ENCODE peak calls at places on chromosomes 3 and 15, in five cellular contexts. N, T, O, H and R are unnamed samples.

GRCh38 chr3:2597615-2598014 is 498.9 kb downstream of the CNTN4 start:
- DNase-seq in N (no peak), T (no peak), O (no peak), H (no peak), R (no peak)

GRCh38 chr3:156469456-156469855 is 85.5 kb downstream of the SSR3 start:
- DNase-seq in N (no peak), T (no peak), O (no peak), H (no peak), R (no peak)

GRCh38 chr3:125062904-125063618 is 7.3 kb upstream of the HEG1 start:
- DNase-seq in N (peak), T (no peak), O (no peak), H (no peak), R (no peak)

GRCh38 chr15:89760303-89761008 is 9.4 kb upstream of the MESP1 start:
- DNase-seq in N (peak), T (peak), O (peak), H (peak), R (peak)

GRCh38 chr3:5071061-5071460 is 51.0 kb upstream of the ARL8B start:
- DNase-seq in N (no peak), T (no peak), O (no peak), H (no peak), R (no peak)

GRCh38 chr3:193701896-193702644 is 109.1 kb downstream of the OPA1 start:
- DNase-seq in N (no peak), T (peak), O (peak), H (peak), R (no peak)

GRCh38 chr15:70566047-70566835 is 197.1 kb downstream of the UACA start:
- DNase-seq in N (no peak), T (peak), O (no peak), H (no peak), R (no peak)

GRCh38 chr15:62895139-62895866 is 147.2 kb upstream of the TPM1 start:
- DNase-seq in N (peak), T (no peak), O (no peak), H (no peak), R (no peak)

GRCh38 chr3:40310690-40311089 is 1.2 kb downstream of the EIF1B start:
- DNase-seq in N (no peak), T (no peak), O (no peak), H (no peak), R (no peak)

GRCh38 chr3:156535798-156536197 is 19.1 kb downstream of the SSR3 start:
- DNase-seq in N (no peak), T (no peak), O (no peak), H (no peak), R (no peak)

GRCh38 chr3:73188707-73189106 is 127.2 kb downstream of the EBLN2 start:
- DNase-seq in N (no peak), T (no peak), O (no peak), H (no peak), R (no peak)

GRCh38 chr15:68492855-68493254 is 60.9 kb upstream of the ITGA11 start:
- DNase-seq in N (no peak), T (no peak), O (no peak), H (no peak), R (no peak)

GRCh38 chr3:71585126-71585525 is 1.6 kb upstream of the FOXP1 start:
- DNase-seq in N (no peak), T (no peak), O (no peak), H (peak), R (no peak)

GRCh38 chr3:31550452-31551251 is 17.9 kb downstream of the STT3B start:
- DNase-seq in N (peak), T (peak), O (no peak), H (peak), R (peak)

GRCh38 chr15:72238586-72238985 is 7.6 kb upstream of the PKM start:
- DNase-seq in N (no peak), T (no peak), O (no peak), H (no peak), R (no peak)

GRCh38 chr15:98955331-98955730 is 52.3 kb downstream of the PGPEP1L start:
- DNase-seq in N (no peak), T (no peak), O (no peak), H (no peak), R (no peak)

GRCh38 chr3:63654246-63654645 is 1.8 kb downstream of the SNTN start:
- DNase-seq in N (no peak), T (no peak), O (no peak), H (no peak), R (no peak)

GRCh38 chr3:177640319-177640997 is 443.2 kb upstream of the TBL1XR1 start:
- DNase-seq in N (no peak), T (peak), O (no peak), H (peak), R (no peak)

GRCh38 chr3:72052841-72053409 is 268.0 kb upstream of the PROK2 start:
- DNase-seq in N (no peak), T (no peak), O (no peak), H (no peak), R (no peak)

GRCh38 chr3:10189557-10190374 is 25.0 kb downstream of the IRAK2 start:
- DNase-seq in N (no peak), T (no peak), O (no peak), H (peak), R (peak)

GRCh38 chr3:160996811-160997210 is 108.3 kb downstream of the B3GALNT1 start:
- DNase-seq in N (no peak), T (no peak), O (no peak), H (no peak), R (no peak)

GRCh38 chr15:75416584-75416983 is 34.9 kb downstream of the SIN3A start:
- DNase-seq in N (no peak), T (no peak), O (no peak), H (no peak), R (no peak)

GRCh38 chr15:49827311-49827710 is 206.5 kb downstream of the DTWD1 start:
- DNase-seq in N (no peak), T (no peak), O (no peak), H (no peak), R (no peak)

GRCh38 chr3:191259486-191259885 is 60.4 kb downstream of the OSTN start:
- DNase-seq in N (no peak), T (no peak), O (no peak), H (no peak), R (no peak)

GRCh38 chr15:98083203-98083910 is 122.9 kb downstream of the ARRDC4 start:
- DNase-seq in N (no peak), T (peak), O (no peak), H (no peak), R (no peak)

GRCh38 chr3:175308105-175308504 is 449.0 kb downstream of the NAALADL2 start:
- DNase-seq in N (no peak), T (no peak), O (no peak), H (no peak), R (no peak)

GRCh38 chr3:190089711-190090110 is 31.0 kb downstream of the P3H2 start:
- DNase-seq in N (no peak), T (no peak), O (no peak), H (no peak), R (no peak)

GRCh38 chr3:11713171-11713570 is 69.5 kb upstream of the VGLL4 start:
- DNase-seq in N (no peak), T (no peak), O (no peak), H (no peak), R (no peak)

GRCh38 chr3:24867783-24868182 is 373.1 kb upstream of the THRB start:
- DNase-seq in N (no peak), T (no peak), O (no peak), H (no peak), R (no peak)

GRCh38 chr3:41846850-41847249 is 115.1 kb downstream of the ULK4 start:
- DNase-seq in N (no peak), T (no peak), O (no peak), H (no peak), R (peak)

GRCh38 chr3:37096292-37096691 is 78.1 kb downstream of the LRRFIP2 start:
- DNase-seq in N (peak), T (peak), O (no peak), H (no peak), R (no peak)

GRCh38 chr3:168047190-168047795 is 48.4 kb downstream of the GOLIM4 start:
- DNase-seq in N (peak), T (peak), O (peak), H (peak), R (peak)

GRCh38 chr3:149080011-149080698 is 6.2 kb downstream of the HLTF start:
- DNase-seq in N (no peak), T (no peak), O (no peak), H (no peak), R (no peak)

GRCh38 chr3:140904521-140904920 is 37.1 kb upstream of the SLC25A36 start:
- DNase-seq in N (no peak), T (no peak), O (no peak), H (no peak), R (no peak)

DNA sequence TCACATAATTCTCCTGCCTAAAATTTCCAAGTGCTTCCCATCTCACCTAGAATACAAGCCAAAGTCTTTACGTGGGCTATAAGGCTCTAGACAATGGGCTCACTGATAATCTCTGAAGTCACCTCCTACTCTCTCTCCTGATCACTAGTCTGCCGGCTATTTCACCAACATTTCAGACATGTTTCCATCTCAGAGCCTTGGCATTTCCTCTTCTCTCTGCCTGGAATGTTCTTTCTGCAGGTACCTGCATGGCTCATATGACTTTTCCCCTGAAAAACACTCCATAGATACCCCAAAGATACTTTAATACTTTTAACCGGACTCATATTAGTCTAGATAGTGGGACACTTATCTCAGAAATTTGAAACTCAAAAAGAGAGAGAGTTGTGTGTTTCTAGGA is 32.7 kb downstream of the CD200 start:
- DNase-seq in N (no peak), T (no peak), O (no peak), H (no peak), R (no peak)
- H2AFZ ChIP-seq in N (no peak), T (no peak), O (no peak), H (no peak), R (no peak)

GRCh38 chr15:86558252-86558651 is 478.6 kb downstream of the AGBL1 start:
- DNase-seq in N (no peak), T (no peak), O (no peak), H (no peak), R (no peak)
- H3K4me2 ChIP-seq in N (no peak), T (no peak), O (no peak), H (no peak), R (no peak)

DNA sequence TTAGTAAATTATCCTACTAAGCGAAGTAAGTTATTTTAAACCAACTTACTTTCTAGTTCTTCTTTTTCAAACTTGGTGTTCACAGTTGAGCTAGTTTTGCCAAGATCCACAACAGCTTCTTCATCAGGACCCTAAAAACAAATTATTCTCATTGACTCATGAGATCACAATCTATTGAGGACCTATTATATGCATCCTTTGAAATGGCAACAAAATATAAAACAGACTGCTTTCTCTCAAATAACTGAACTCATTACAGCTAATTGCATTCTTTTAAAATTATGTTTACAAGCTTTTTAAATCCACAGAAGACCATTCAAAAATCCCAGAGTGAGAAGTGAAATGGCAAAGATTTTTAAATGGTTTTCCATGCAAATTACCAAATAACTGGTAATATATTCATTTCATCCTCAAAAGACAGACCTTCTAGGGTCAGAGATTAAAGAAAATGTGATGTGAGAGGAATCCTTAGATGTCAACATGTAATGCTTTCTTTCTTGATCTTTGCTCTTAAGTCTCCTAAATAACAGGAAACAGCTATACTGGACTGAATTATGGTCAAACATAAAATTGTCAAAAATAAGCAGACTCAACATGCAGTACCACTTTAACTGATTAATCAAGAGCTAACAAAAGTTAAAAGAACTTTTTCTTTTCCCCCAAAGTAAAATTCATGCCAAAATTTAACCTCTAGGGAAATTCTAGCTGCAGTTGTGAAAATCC is 31.7 kb downstream of the SLC4A7 start:
- DNase-seq in N (peak), T (no peak), O (no peak), H (no peak), R (no peak)
- H2AFZ ChIP-seq in N (no peak), T (no peak), O (no peak), H (no peak), R (no peak)

DNA sequence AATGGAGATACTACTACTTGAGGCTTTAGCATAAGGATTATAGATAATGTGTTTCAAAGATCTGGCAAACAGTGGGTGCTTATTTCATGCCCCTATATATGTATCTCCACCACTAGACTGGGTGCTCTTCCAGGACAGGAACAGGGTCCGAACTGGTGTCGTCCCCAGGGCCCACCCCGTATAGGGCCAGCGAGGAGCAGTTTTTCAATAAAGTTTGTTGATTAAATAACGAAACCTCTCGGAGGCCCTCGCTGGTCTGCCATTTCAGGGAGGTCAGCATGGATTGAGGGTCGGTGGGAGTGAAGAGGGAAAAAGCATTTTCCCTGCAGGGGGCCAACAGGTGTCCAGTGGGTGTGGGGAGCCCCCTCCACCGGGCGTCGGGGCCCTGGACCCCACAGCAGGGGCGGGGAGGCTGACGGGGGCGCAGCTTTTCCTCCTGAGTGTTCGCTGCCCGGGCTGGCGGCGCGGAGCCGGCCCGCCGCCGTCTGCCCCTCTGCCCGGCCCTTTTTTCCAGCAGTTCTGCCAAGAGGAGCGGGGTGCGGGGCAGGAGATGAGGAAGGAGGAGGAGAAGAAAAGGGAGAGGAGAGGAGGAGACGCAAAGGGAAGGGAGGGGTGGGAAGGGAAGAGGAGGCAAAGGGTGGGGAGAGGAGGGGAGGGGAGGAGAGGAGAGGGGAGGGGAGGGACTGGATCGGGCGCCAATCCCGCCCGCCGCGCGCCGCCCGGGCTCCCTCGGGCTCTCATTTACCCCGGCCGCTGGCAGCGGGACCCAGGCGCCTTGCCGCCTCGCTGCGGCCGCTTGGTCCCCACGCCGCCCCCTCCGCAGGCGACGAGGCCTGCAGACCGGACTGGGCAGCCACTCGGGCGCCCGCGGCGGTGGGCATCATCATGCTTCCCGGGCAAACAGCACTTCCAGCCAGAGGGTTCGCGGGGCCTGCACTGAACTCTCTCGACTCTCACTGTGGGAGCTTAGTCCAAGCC is 66.3 kb downstream of the ISG20 start:
- DNase-seq in N (no peak), T (peak), O (peak), H (no peak), R (no peak)
- H3K4me2 ChIP-seq in N (peak), T (peak), O (peak), H (no peak), R (peak)

DNA sequence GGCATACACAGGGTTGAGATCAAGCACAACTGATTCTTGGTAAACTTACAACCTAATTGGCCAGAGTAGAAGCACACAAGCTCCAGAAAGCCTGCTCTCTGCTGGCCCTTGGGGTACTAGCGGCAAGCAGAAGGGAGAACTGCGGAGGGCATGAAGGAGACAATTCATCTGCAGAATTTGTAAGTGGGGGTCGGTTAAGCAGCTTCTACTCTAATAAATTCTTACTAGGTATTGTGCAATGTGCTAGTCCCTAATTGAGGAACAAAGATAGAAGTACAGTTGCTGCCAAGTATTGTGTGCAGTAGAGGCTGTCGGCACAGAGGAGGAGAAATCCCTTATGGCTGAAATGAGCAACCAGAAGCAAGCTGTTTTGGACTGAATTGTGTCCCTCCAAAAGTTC is 91.2 kb upstream of the VEPH1 start:
- DNase-seq in N (no peak), T (peak), O (no peak), H (no peak), R (no peak)
- H2AFZ ChIP-seq in N (no peak), T (no peak), O (no peak), H (no peak), R (no peak)

GRCh38 chr3:146165370-146165769 is 4.4 kb upstream of the PLOD2 start:
- DNase-seq in N (no peak), T (no peak), O (no peak), H (no peak), R (no peak)
- H3K4me2 ChIP-seq in N (peak), T (peak), O (no peak), H (no peak), R (no peak)

DNA sequence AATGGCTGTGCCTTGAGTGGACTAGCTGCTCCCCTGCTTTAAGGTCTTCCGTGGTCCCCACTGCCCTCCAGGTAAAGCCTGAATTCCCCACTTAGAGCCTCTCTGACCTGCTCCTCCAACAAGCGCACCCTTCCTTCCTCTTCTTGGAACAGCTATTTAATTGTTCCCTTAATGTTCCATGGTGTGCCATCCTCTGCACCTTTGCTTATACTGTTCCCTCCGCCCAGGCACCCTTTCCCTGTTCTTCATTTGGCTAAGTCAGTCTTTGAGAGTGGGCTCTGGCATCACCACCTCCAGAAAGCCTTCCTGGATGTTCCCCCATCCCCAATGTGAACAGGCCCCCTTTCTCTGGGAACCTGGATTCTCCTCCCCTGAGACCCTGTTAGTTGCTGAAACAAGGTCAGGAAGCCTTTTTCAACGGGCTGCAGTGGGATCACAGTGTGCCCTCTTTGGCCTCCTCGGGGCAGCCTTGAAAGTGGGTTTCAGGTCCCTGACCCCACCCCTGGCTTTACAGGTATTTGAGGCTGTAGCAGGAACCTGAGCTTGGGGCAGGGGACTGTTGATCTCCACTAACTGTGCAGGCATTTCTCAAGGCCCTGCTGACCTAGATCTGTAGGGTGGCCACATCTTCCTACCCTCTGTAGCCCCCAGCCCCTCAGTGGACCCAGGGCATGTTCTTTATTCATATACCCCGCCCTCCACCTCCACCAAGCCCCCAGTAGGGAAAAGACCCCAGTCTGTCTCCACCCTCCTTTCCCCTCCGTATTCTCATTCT is 5.0 kb downstream of the ISLR start:
- DNase-seq in N (no peak), T (no peak), O (no peak), H (no peak), R (no peak)
- H2AFZ ChIP-seq in N (no peak), T (no peak), O (no peak), H (no peak), R (no peak)